ENCODE peak calls at places on chromosomes 7 and 10, in four cellular contexts. X is GM12878, L is HCT116, Q is Panc1. V is an unnamed sample.

GRCh38 chr10:35422236-35422635 is 85.9 kb downstream of the CCNY start:
- DNase-seq in X (no peak), L (no peak), Q (no peak), V (peak; percentile 31)

GRCh38 chr7:70148997-70149396 is 550.7 kb downstream of the AUTS2 start:
- DNase-seq in X (no peak), L (no peak), Q (no peak), V (no peak)

GRCh38 chr7:132393789-132394261 is 182.4 kb downstream of the PLXNA4 start:
- DNase-seq in X (no peak), L (no peak), Q (no peak), V (no peak)

GRCh38 chr10:74238031-74238431 is 87.0 kb downstream of the ADK start:
- DNase-seq in X (no peak), L (no peak), Q (no peak), V (no peak)

GRCh38 chr7:149794665-149795064 is 21.3 kb upstream of the ZNF467 start:
- DNase-seq in X (no peak), L (no peak), Q (no peak), V (no peak)

GRCh38 chr10:48400129-48400849 is 93.8 kb downstream of the MAPK8 start:
- DNase-seq in X (no peak), L (no peak), Q (no peak), V (no peak)

GRCh38 chr10:120735773-120736371 is 115.3 kb upstream of the WDR11 start:
- DNase-seq in X (peak; percentile 7), L (peak; percentile 26), Q (no peak), V (peak; percentile 5)

GRCh38 chr10:121322776-121323175 is 275.5 kb downstream of the FGFR2 start:
- DNase-seq in X (no peak), L (no peak), Q (no peak), V (no peak)

GRCh38 chr7:99551329-99551728 is 585 bp downstream of the FAM200A start:
- DNase-seq in X (no peak), L (no peak), Q (no peak), V (no peak)

DNA sequence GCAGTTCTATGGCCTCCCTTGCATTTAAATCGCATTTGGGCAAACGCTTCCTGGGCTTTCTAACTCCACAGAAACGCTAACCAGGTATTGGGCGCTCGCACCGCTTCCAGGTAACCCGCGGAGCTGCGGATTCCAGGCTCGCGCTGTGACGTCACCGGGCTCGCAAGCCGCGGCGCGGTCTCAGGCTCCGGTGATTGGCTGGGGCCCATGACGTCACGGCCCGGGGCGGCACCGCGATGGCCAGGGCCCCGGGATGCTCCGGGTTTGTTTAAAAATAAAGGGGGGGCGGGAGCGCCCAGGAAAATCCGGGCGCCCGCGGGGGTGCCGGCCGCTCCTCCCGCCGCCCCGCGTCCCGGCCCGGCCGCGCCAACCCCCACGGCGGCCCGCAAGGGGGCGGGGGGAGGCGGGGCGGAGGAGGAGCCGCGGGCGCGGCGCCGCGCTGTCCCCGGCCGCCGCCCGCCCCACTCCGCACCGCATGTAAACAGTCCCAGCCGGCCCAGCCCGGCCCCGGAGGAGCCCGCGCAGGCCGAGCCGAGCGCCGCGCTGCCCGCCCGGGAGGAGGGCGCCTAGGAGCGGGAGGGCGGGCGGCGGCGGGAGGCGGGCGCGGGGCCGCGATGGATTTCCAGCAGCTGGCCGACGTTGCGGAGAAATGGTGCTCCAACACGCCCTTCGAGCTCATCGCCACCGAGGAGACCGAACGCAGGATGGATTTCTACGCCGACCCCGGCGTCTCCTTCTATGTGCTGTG is at the start of gene MTURN:
- DNase-seq in X (peak; percentile 4), L (peak; percentile 76), Q (no peak), V (peak; percentile 54)
- TF ChIP-seq REST in X (no peak), L (no peak), Q (no peak), V (no peak)

GRCh38 chr10:12542271-12542670 is 192.9 kb downstream of the CAMK1D start:
- DNase-seq in X (no peak), L (no peak), Q (no peak), V (no peak)

GRCh38 chr10:12541446-12542067 is 192.2 kb downstream of the CAMK1D start:
- DNase-seq in X (no peak), L (no peak), Q (no peak), V (no peak)

GRCh38 chr10:12540341-12540781 is 191.0 kb downstream of the CAMK1D start:
- DNase-seq in X (no peak), L (no peak), Q (no peak), V (no peak)

GRCh38 chr10:12538596-12538995 is 189.2 kb downstream of the CAMK1D start:
- DNase-seq in X (no peak), L (no peak), Q (no peak), V (no peak)

DNA sequence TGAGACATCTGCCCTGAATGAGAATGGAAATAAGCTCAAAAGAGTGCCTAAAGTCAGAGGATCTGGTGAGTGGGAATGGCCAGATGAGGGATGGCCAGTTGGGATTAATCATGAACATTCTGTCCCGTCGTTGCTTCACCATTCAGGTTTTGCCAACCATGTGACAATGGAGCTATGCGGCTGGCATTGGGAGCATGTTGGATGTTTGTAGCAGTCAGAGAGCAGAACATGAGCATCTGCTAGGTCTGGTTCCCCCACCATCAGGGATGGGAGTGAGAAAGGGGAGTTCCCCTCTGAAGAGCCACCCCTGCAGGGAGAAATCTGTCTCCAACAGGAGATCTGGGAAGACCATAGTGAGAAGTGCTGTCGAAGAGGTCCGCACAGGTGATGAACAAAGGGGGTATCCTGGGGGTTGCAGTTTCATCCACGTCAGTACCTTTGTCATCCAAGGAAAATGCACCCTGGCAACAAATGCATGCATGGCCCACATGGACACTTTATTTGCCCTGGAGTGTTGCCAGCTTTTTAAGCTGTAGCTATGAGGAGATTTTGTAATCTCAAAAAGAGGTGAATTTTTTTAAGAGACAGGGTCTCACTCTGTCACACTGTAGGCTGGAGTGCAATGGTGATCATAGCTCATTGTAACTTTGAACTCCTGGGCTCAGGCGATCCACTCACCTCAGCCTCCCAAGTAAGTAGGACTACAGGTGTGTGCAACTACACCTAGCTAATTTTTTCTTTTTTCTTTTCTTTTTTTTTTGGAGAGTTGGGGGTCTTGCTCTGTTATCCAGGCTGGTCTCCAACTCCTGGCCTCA is 190.2 kb downstream of the CAMK1D start:
- DNase-seq in X (no peak), L (no peak), Q (no peak), V (no peak)
- TF ChIP-seq REST in X (no peak), L (no peak), Q (no peak), V (no peak)

DNA sequence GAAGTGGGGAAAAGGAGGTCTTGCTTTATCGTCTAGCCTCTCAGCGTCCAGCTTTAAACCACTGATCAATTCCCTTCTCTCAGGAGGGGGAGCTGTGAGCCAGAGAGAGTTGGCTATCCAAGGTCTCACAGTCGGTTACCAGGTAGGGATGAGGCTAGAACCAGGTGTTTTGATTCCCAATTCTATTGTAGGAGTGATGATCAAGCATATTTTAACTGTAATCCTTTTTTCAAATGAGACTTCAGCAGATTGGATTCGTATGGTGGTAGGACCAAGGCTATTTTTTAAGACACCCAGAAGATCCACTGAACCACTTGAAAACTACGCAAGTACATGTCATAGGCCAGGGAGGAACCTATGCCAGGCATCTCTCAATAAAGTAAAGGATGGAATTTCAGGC is 8.4 kb downstream of the MINDY4 start:
- DNase-seq in X (no peak), L (no peak), Q (no peak), V (no peak)
- TF ChIP-seq REST in X (no peak), L (no peak), Q (no peak), V (no peak)

GRCh38 chr7:137820677-137821420 is 25.9 kb downstream of the DGKI start:
- DNase-seq in X (no peak), L (no peak), Q (no peak), V (no peak)
- TF ChIP-seq REST in X (no peak), L (no peak), Q (no peak), V (no peak)

V was measured in HepG2.